ENCODE peak calls at places on chromosome 3, in four cellular contexts. One of them, this sample, is unnamed.

GRCh38 chr3:149657796-149658443 is at the start of gene WWTR1:
- DNase-seq in transverse colon: peak; percentile 84
- DNase-seq in D721Med: no peak
- DNase-seq in endodermal cell: peak; percentile 97
- DNase-seq in this sample: peak; percentile 79

GRCh38 chr3:14861451-14862302 is 42.9 kb downstream of the FGD5 start:
- DNase-seq in transverse colon: no peak
- DNase-seq in D721Med: no peak
- DNase-seq in endodermal cell: no peak
- DNase-seq in this sample: no peak

GRCh38 chr3:187473778-187474406 is 105.7 kb downstream of the RTP4 start:
- DNase-seq in transverse colon: no peak
- DNase-seq in D721Med: no peak
- DNase-seq in endodermal cell: no peak
- DNase-seq in this sample: no peak

GRCh38 chr3:50211930-50212329 is 6.9 kb downstream of the SLC38A3 start:
- DNase-seq in transverse colon: no peak
- DNase-seq in D721Med: no peak
- DNase-seq in endodermal cell: no peak
- DNase-seq in this sample: no peak

GRCh38 chr3:188584162-188584529 is 430.2 kb downstream of the LPP start:
- DNase-seq in transverse colon: no peak
- DNase-seq in D721Med: no peak
- DNase-seq in endodermal cell: no peak
- DNase-seq in this sample: no peak

GRCh38 chr3:167983583-167983982 is 112.1 kb downstream of the GOLIM4 start:
- DNase-seq in transverse colon: no peak
- DNase-seq in D721Med: no peak
- DNase-seq in endodermal cell: no peak
- DNase-seq in this sample: no peak

GRCh38 chr3:139520028-139520737 is 19.4 kb downstream of the RBP1 start:
- DNase-seq in transverse colon: peak; percentile 15
- DNase-seq in D721Med: no peak
- DNase-seq in endodermal cell: peak; percentile 86
- DNase-seq in this sample: no peak

GRCh38 chr3:148950806-148951205 is 40.5 kb upstream of the GYG1 start:
- DNase-seq in transverse colon: no peak
- DNase-seq in D721Med: no peak
- DNase-seq in endodermal cell: no peak
- DNase-seq in this sample: no peak

GRCh38 chr3:70981252-70981933 is 602.1 kb downstream of the FOXP1 start:
- DNase-seq in transverse colon: no peak
- DNase-seq in D721Med: peak; percentile 21
- DNase-seq in endodermal cell: no peak
- DNase-seq in this sample: no peak

GRCh38 chr3:132445812-132446211 is 28.5 kb downstream of the DNAJC13 start:
- DNase-seq in transverse colon: no peak
- DNase-seq in D721Med: no peak
- DNase-seq in endodermal cell: no peak
- DNase-seq in this sample: no peak

GRCh38 chr3:172201990-172202318 is 162.6 kb downstream of the FNDC3B start:
- DNase-seq in transverse colon: no peak
- DNase-seq in D721Med: no peak
- DNase-seq in endodermal cell: no peak
- DNase-seq in this sample: no peak

GRCh38 chr3:172063456-172064432 is 24.4 kb downstream of the FNDC3B start:
- DNase-seq in transverse colon: no peak
- DNase-seq in D721Med: no peak
- DNase-seq in endodermal cell: no peak
- DNase-seq in this sample: no peak

GRCh38 chr3:50450135-50450911 is 53.1 kb downstream of the CACNA2D2 start:
- DNase-seq in transverse colon: peak; percentile 66
- DNase-seq in D721Med: no peak
- DNase-seq in endodermal cell: peak; percentile 74
- DNase-seq in this sample: peak; percentile 58

GRCh38 chr3:34229871-34230270 is 431.4 kb downstream of the PDCD6IP start:
- DNase-seq in transverse colon: peak; percentile 22
- DNase-seq in D721Med: no peak
- DNase-seq in endodermal cell: no peak
- DNase-seq in this sample: no peak

GRCh38 chr3:172675371-172676193 is 35.3 kb downstream of the NCEH1 start:
- DNase-seq in transverse colon: no peak
- DNase-seq in D721Med: no peak
- DNase-seq in endodermal cell: peak; percentile 47
- DNase-seq in this sample: no peak

GRCh38 chr3:191775451-191776233 is 314.7 kb downstream of the PYDC2 start:
- DNase-seq in transverse colon: no peak
- DNase-seq in D721Med: no peak
- DNase-seq in endodermal cell: no peak
- DNase-seq in this sample: no peak

GRCh38 chr3:146705205-146705604 is 100.1 kb upstream of the PLSCR5 start:
- DNase-seq in transverse colon: no peak
- DNase-seq in D721Med: no peak
- DNase-seq in endodermal cell: no peak
- DNase-seq in this sample: no peak

GRCh38 chr3:146701246-146701645 is 96.1 kb upstream of the PLSCR5 start:
- DNase-seq in transverse colon: no peak
- DNase-seq in D721Med: no peak
- DNase-seq in endodermal cell: no peak
- DNase-seq in this sample: no peak

DNA sequence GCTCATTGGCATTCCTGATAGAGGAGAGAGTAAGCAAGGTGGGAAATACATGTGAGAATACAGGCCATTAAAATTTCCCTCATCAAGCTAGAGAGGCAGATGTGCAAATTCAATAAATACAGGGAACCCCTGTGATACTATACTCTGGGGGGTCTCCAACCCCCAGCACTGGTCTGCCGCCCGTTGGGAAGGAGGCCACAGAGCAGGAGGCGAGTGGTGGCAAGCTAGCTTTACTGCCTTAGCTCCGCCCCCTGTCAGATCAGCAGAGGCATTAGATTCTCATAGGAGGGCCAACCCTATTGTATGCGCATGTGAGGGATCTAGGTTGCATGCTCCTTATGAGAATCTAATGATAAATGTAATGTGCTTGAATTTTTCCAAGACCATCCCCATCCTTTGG is 97.1 kb upstream of the PLSCR5 start:
- DNase-seq in transverse colon: no peak
- DNase-seq in D721Med: no peak
- DNase-seq in endodermal cell: no peak
- DNase-seq in this sample: no peak
- TF ChIP-seq CTCF in transverse colon: no peak
- TF ChIP-seq CTCF in D721Med: no peak
- TF ChIP-seq CTCF in endodermal cell: no peak
- TF ChIP-seq CTCF in this sample: no peak

GRCh38 chr3:174532216-174532615 is 326.9 kb upstream of the NAALADL2 start:
- DNase-seq in transverse colon: no peak
- DNase-seq in D721Med: no peak
- DNase-seq in endodermal cell: no peak
- DNase-seq in this sample: no peak

GRCh38 chr3:174532776-174533175 is 326.4 kb upstream of the NAALADL2 start:
- DNase-seq in transverse colon: no peak
- DNase-seq in D721Med: no peak
- DNase-seq in endodermal cell: no peak
- DNase-seq in this sample: no peak

GRCh38 chr3:174533286-174533685 is 325.8 kb upstream of the NAALADL2 start:
- DNase-seq in transverse colon: no peak
- DNase-seq in D721Med: no peak
- DNase-seq in endodermal cell: no peak
- DNase-seq in this sample: no peak

GRCh38 chr3:174531262-174531982 is 327.7 kb upstream of the NAALADL2 start:
- DNase-seq in transverse colon: no peak
- DNase-seq in D721Med: no peak
- DNase-seq in endodermal cell: no peak
- DNase-seq in this sample: no peak

GRCh38 chr3:174529298-174529697 is 329.8 kb upstream of the NAALADL2 start:
- DNase-seq in transverse colon: no peak
- DNase-seq in D721Med: no peak
- DNase-seq in endodermal cell: peak; percentile 59
- DNase-seq in this sample: no peak
- TF ChIP-seq CTCF in transverse colon: no peak
- TF ChIP-seq CTCF in D721Med: no peak
- TF ChIP-seq CTCF in endodermal cell: peak; percentile 61
- TF ChIP-seq CTCF in this sample: no peak

DNA sequence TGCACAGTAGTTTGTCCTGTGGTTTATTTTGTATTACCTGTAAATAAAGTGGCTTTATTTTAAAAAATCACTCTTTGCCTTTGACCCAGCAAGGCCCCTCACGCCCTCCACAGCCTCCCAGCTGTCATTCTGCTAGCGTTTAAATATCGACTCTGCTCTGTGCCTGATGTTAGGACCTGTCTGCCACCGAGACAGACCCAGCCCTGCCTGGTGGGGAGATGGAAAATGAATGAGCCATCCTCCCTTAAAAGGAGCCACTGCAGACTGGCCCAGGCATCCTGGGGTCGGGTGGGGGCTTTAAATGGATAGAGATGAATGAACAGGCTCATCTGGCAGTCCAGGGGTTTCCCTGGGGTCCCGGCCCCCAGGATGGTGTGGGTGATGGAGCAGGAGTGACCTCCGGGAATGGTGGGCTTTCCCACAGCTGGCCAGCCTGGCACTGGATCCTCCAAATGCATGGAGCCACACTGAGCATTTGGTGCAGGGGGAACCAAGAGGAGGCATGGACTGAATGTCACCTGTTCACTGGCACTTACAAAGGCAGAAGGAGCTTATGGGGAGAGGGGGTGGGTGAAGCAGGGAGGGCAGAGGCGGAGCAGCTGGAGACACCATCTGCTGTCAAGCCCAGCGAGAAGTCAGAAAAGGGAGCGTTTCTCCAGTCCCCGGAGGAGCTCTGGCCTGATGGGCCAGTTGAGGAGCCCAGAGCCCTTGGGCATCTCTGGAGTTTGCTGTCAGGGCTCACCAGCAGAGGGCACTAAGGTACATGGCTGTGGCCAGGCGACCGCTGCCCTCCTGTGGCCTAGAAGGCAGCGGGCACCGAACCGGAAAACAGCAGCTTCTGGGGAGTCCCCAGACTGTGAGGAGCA is 11.9 kb downstream of the GRM2 start:
- DNase-seq in transverse colon: peak; percentile 73
- DNase-seq in D721Med: peak; percentile 65
- DNase-seq in endodermal cell: peak; percentile 96
- DNase-seq in this sample: no peak
- TF ChIP-seq CTCF in transverse colon: peak; percentile 29
- TF ChIP-seq CTCF in D721Med: peak; percentile 50
- TF ChIP-seq CTCF in endodermal cell: peak; percentile 97
- TF ChIP-seq CTCF in this sample: no peak

GRCh38 chr3:73432723-73433032 is 192.1 kb downstream of the PDZRN3 start:
- DNase-seq in transverse colon: no peak
- DNase-seq in D721Med: no peak
- DNase-seq in endodermal cell: no peak
- DNase-seq in this sample: no peak
- TF ChIP-seq CTCF in transverse colon: no peak
- TF ChIP-seq CTCF in D721Med: no peak
- TF ChIP-seq CTCF in endodermal cell: peak; percentile 19
- TF ChIP-seq CTCF in this sample: no peak

DNA sequence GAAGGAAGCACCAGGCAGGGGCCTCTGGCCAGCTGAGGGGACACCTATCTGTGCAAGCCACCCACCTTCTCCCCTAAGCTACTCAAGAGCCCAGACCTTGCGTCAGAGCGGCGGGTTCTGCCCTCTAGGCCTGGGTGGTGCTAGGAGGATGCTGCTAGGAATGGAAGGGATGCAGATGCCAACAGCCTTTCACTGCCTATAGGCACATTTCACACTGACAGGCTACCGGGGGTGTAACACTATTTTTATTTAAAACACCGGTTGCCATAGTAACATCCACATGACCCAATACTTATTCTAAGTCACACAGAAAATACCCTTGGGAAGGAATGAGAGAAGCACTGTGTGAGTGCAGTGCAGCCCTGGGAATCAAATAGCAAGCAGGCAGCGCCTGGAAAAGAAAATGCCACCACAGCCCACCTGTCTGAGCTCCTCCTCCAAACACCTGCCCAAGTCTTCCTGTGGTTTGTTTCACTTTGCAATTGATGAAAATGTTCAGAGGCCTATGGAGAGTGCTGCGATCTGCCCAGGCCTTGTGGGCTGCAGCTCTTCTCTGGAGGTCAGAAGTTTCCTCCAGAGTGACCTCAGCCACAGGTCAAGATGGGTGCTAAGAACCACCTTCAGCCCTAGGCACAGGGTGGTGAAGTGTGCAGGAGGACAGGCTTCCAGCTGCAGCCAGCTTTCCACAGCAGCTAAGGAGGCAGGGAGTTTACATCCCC is 113.5 kb upstream of the TOPAZ1 start:
- DNase-seq in transverse colon: peak; percentile 10
- DNase-seq in D721Med: no peak
- DNase-seq in endodermal cell: peak; percentile 43
- DNase-seq in this sample: no peak
- TF ChIP-seq CTCF in transverse colon: no peak
- TF ChIP-seq CTCF in D721Med: no peak
- TF ChIP-seq CTCF in endodermal cell: no peak
- TF ChIP-seq CTCF in this sample: no peak

GRCh38 chr3:122458992-122459391 is 43.1 kb upstream of the WDR5B start:
- DNase-seq in transverse colon: no peak
- DNase-seq in D721Med: no peak
- DNase-seq in endodermal cell: no peak
- DNase-seq in this sample: no peak
- TF ChIP-seq CTCF in transverse colon: peak; percentile 26
- TF ChIP-seq CTCF in D721Med: peak; percentile 51
- TF ChIP-seq CTCF in endodermal cell: peak; percentile 76
- TF ChIP-seq CTCF in this sample: no peak

GRCh38 chr3:197372076-197372661 is 73.8 kb upstream of the DLG1 start:
- DNase-seq in transverse colon: peak; percentile 45
- DNase-seq in D721Med: no peak
- DNase-seq in endodermal cell: no peak
- DNase-seq in this sample: no peak
- TF ChIP-seq CTCF in transverse colon: no peak
- TF ChIP-seq CTCF in D721Med: no peak
- TF ChIP-seq CTCF in endodermal cell: no peak
- TF ChIP-seq CTCF in this sample: no peak

GRCh38 chr3:67384790-67385397 is 269.5 kb downstream of the SUCLG2 start:
- DNase-seq in transverse colon: no peak
- DNase-seq in D721Med: peak; percentile 26
- DNase-seq in endodermal cell: peak; percentile 90
- DNase-seq in this sample: no peak

GRCh38 chr3:67382551-67382950 is 271.9 kb downstream of the SUCLG2 start:
- DNase-seq in transverse colon: no peak
- DNase-seq in D721Med: no peak
- DNase-seq in endodermal cell: no peak
- DNase-seq in this sample: no peak

GRCh38 chr3:67381667-67382272 is 272.6 kb downstream of the SUCLG2 start:
- DNase-seq in transverse colon: no peak
- DNase-seq in D721Med: no peak
- DNase-seq in endodermal cell: no peak
- DNase-seq in this sample: no peak

GRCh38 chr3:67386446-67386845 is 268.0 kb downstream of the SUCLG2 start:
- DNase-seq in transverse colon: no peak
- DNase-seq in D721Med: no peak
- DNase-seq in endodermal cell: no peak
- DNase-seq in this sample: no peak

DNA sequence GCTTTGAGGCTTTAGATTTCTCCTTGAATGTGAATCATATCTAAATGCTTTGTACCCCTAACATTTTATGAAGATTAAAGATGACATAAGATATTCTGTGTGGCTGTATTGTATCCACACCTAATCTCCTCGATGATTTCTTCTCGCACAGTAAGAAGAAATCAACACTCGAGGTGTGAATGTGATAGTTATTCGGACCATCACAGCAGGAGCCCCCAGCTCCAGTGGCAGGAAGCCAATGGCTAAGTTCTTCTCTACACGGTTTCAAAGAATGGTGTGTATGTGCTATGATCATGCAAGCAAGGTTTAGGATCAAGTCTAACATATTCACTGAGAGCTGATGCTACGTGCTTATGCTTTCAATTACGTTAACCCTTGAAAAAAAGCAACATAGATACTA is 271.0 kb downstream of the SUCLG2 start:
- DNase-seq in transverse colon: no peak
- DNase-seq in D721Med: no peak
- DNase-seq in endodermal cell: peak; percentile 57
- DNase-seq in this sample: no peak
- TF ChIP-seq CTCF in transverse colon: no peak
- TF ChIP-seq CTCF in D721Med: no peak
- TF ChIP-seq CTCF in endodermal cell: no peak
- TF ChIP-seq CTCF in this sample: no peak

This sample was measured in omental fat pad.